ENCODE peak calls at places on chromosomes 12 and 14, in eight cellular contexts. G is NT2/D1, J is hypothalamus, D is heart left ventricle, W is ovary, R is body of pancreas, M is occipital lobe, I is endodermal cell. K is an unnamed sample.

GRCh38 chr12:80218925-80219714 is 119.8 kb downstream of the OTOGL start:
- DNase-seq in I (no peak), R (no peak), W (no peak), J (no peak), G (no peak), D (no peak), M (no peak), K (no peak)

GRCh38 chr12:121453629-121454028 is 53.7 kb downstream of the RNF34 start:
- DNase-seq in J (no peak), I (peak), D (no peak), R (no peak), G (no peak), W (no peak), M (no peak), K (no peak)

GRCh38 chr14:101186544-101186943 is 283.0 kb upstream of the RTL1 start:
- DNase-seq in I (no peak), D (no peak), J (no peak), W (no peak), R (no peak), G (no peak), M (no peak), K (no peak)

GRCh38 chr14:102817942-102818940 is 41.0 kb downstream of the TRAF3 start:
- DNase-seq in J (no peak), M (no peak), G (no peak), I (no peak), R (no peak), W (no peak), D (no peak), K (no peak)

GRCh38 chr14:56206576-56206975 is 88.4 kb downstream of the PELI2 start:
- DNase-seq in I (no peak), M (no peak), G (no peak), D (no peak), R (no peak), J (no peak), W (no peak), K (no peak)

GRCh38 chr12:49131973-49132461 is 822 bp upstream of the TUBA1B start:
- DNase-seq in M (no peak), G (no peak), R (no peak), D (no peak), J (no peak), I (no peak), W (no peak), K (no peak)

GRCh38 chr12:113674302-113674701 is 202.6 kb upstream of the LHX5 start:
- DNase-seq in D (no peak), J (no peak), R (no peak), I (no peak), M (no peak), W (no peak), G (no peak), K (no peak)

GRCh38 chr12:112148031-112148513 is 22.7 kb downstream of the TRAFD1 start:
- DNase-seq in R (no peak), J (no peak), W (no peak), G (no peak), D (no peak), I (peak), M (no peak), K (no peak)

GRCh38 chr12:118548887-118549286 is 172.5 kb downstream of the SUDS3 start:
- DNase-seq in W (no peak), G (no peak), I (no peak), M (no peak), D (no peak), J (no peak), R (no peak), K (no peak)

GRCh38 chr14:65658202-65658601 is 245.7 kb downstream of the FUT8 start:
- DNase-seq in D (no peak), R (no peak), I (no peak), W (no peak), M (no peak), J (no peak), G (no peak), K (no peak)

GRCh38 chr14:102591372-102591943 is 991 bp upstream of the RCOR1 start:
- DNase-seq in M (no peak), I (peak), W (peak), J (peak), D (peak), R (peak), G (no peak), K (peak)

GRCh38 chr12:57756406-57757341 is 1.8 kb downstream of the MARCHF9 start:
- DNase-seq in D (peak), J (no peak), M (no peak), R (no peak), W (no peak), G (no peak), I (peak), K (peak)

GRCh38 chr12:114926341-114926740 is 242.4 kb upstream of the TBX3 start:
- DNase-seq in I (peak), R (no peak), M (no peak), D (no peak), W (no peak), G (no peak), J (no peak), K (no peak)

GRCh38 chr12:214005-214736 is at the start of gene SLC6A12:
- DNase-seq in G (peak), M (no peak), D (peak), J (no peak), I (peak), W (no peak), R (no peak), K (no peak)

GRCh38 chr14:99278836-99279235 is 6.8 kb upstream of the BCL11B start:
- DNase-seq in I (no peak), R (no peak), G (no peak), D (no peak), M (no peak), W (no peak), J (no peak), K (no peak)

GRCh38 chr14:52950898-52951729 is at the start of gene FERMT2:
- DNase-seq in M (peak), J (peak), D (peak), R (peak), G (peak), I (peak), W (peak), K (no peak)

GRCh38 chr14:64363265-64363840 is 24.8 kb upstream of the MTHFD1 start:
- DNase-seq in W (no peak), G (no peak), M (no peak), J (no peak), R (no peak), D (no peak), I (no peak), K (no peak)

GRCh38 chr12:26704684-26705475 is 128.1 kb downstream of the ITPR2 start:
- DNase-seq in R (peak), G (no peak), W (no peak), M (no peak), I (no peak), D (no peak), J (no peak), K (no peak)

GRCh38 chr12:127485528-127485927 is 781.4 kb upstream of the TMEM132C start:
- DNase-seq in J (no peak), G (peak), M (peak), R (no peak), I (peak), D (no peak), W (no peak), K (no peak)

GRCh38 chr14:94423465-94424056 is 29.0 kb downstream of the SERPINA11 start:
- DNase-seq in M (peak), I (peak), R (peak), W (peak), G (peak), D (peak), J (peak), K (peak)

GRCh38 chr12:15600223-15600935 is 188.8 kb downstream of the EPS8 start:
- DNase-seq in M (no peak), R (no peak), G (no peak), I (no peak), D (no peak), J (no peak), W (no peak), K (no peak)

GRCh38 chr12:27474344-27474743 is 27.8 kb downstream of the SMCO2 start:
- DNase-seq in M (no peak), W (no peak), D (no peak), J (no peak), R (no peak), I (no peak), G (no peak), K (no peak)

GRCh38 chr12:98574110-98574509 is 19.4 kb upstream of the SLC25A3 start:
- DNase-seq in I (peak), W (no peak), R (peak), G (no peak), J (no peak), D (no peak), M (no peak), K (no peak)

GRCh38 chr12:102480401-102480800 is at the start of gene IGF1:
- DNase-seq in M (no peak), I (no peak), G (no peak), R (no peak), J (no peak), W (no peak), D (no peak), K (no peak)

GRCh38 chr14:102320033-102320660 is 601 bp downstream of the ZNF839 start:
- DNase-seq in W (peak), D (peak), I (peak), M (peak), G (no peak), R (peak), J (peak), K (peak)

GRCh38 chr14:81105378-81105777 is 115.4 kb downstream of the GTF2A1 start:
- DNase-seq in M (no peak), D (no peak), W (no peak), I (no peak), J (no peak), R (no peak), G (no peak), K (no peak)

GRCh38 chr14:75147423-75148071 is 20.7 kb upstream of the NEK9 start:
- DNase-seq in D (no peak), J (peak), M (peak), W (peak), G (peak), R (peak), I (peak), K (peak)

GRCh38 chr12:50634379-50634778 is 129.5 kb upstream of the ATF1 start:
- DNase-seq in W (no peak), M (no peak), D (no peak), G (no peak), I (no peak), R (no peak), J (no peak), K (no peak)

GRCh38 chr12:29519585-29520182 is 22.2 kb upstream of the OVCH1 start:
- DNase-seq in M (no peak), I (peak), R (peak), D (no peak), J (no peak), W (peak), G (peak), K (peak)

GRCh38 chr14:94638330-94638729 is 26.1 kb downstream of the SERPINA3 start:
- DNase-seq in W (no peak), J (no peak), M (no peak), I (no peak), G (no peak), R (no peak), D (no peak), K (no peak)

GRCh38 chr12:107822356-107822755 is 47.9 kb downstream of the ASCL4 start:
- DNase-seq in J (no peak), I (peak), R (no peak), G (no peak), M (no peak), D (no peak), W (no peak), K (no peak)

GRCh38 chr12:124506145-124506831 is 61.1 kb downstream of the NCOR2 start:
- DNase-seq in G (no peak), M (no peak), R (peak), W (peak), D (peak), J (no peak), I (peak), K (no peak)

GRCh38 chr12:27966870-27967269 is 5.7 kb downstream of the PTHLH start:
- DNase-seq in W (no peak), R (no peak), J (no peak), D (no peak), M (no peak), G (peak), I (no peak), K (no peak)